ENCODE peak calls at places on chromosomes 12 and 14, in nine cellular contexts. S is ovary, U is neural progenitor cell, O is fibroblast of pulmonary artery, A is breast epithelium, Q is ascending aorta, V is endothelial cell, P is AG10803, Z is bronchial epithelial cell. Y is an unnamed sample.

GRCh38 chr12:22626429-22626828 is 1.5 kb downstream of the ETNK1 start:
- DNase-seq in S (no peak), U (no peak), P (peak; percentile 31), V (no peak), Q (no peak), O (peak; percentile 29), Z (peak; percentile 72), A (no peak), Y (no peak)

GRCh38 chr14:62654641-62655040 is 390.6 kb downstream of the KCNH5 start:
- DNase-seq in V (no peak), A (no peak), Q (no peak), U (no peak), Z (no peak), O (peak; percentile 54), P (no peak), S (no peak), Y (no peak)

GRCh38 chr12:26198742-26199141 is 3.4 kb downstream of the SSPN start:
- DNase-seq in A (no peak), O (peak; percentile 60), Z (peak; percentile 48), U (no peak), S (no peak), Q (peak; percentile 74), P (peak; percentile 39), V (no peak), Y (no peak)

GRCh38 chr14:44701563-44702263 is 194.6 kb upstream of the FSCB start:
- DNase-seq in Z (no peak), U (peak; percentile 3), V (no peak), A (no peak), Q (no peak), P (no peak), O (peak; percentile 23), S (no peak), Y (no peak)

GRCh38 chr14:21367582-21368144 is 16.2 kb downstream of the SUPT16H start:
- DNase-seq in O (no peak), U (no peak), A (no peak), V (no peak), S (no peak), Z (no peak), P (no peak), Q (no peak), Y (no peak)

GRCh38 chr14:37051153-37051552 is 121.3 kb downstream of the SLC25A21 start:
- DNase-seq in Z (peak; percentile 62), A (no peak), V (no peak), O (no peak), U (no peak), Q (no peak), P (no peak), S (no peak), Y (no peak)

GRCh38 chr12:70070494-70071007 is 172.7 kb upstream of the CNOT2 start:
- DNase-seq in S (no peak), U (no peak), O (no peak), V (no peak), Z (no peak), P (peak; percentile 73), A (no peak), Q (no peak), Y (no peak)

GRCh38 chr12:4118017-4118510 is 155.5 kb upstream of the CCND2 start:
- DNase-seq in Q (peak; percentile 62), Z (peak; percentile 23), A (no peak), P (peak; percentile 37), O (peak; percentile 49), V (no peak), S (no peak), U (no peak), Y (no peak)

GRCh38 chr14:37230551-37231194 is 32.9 kb downstream of the MIPOL1 start:
- DNase-seq in S (no peak), Q (no peak), Z (peak; percentile 73), U (peak; percentile 84), P (peak; percentile 71), A (no peak), O (peak; percentile 83), V (peak; percentile 10), Y (no peak)

DNA sequence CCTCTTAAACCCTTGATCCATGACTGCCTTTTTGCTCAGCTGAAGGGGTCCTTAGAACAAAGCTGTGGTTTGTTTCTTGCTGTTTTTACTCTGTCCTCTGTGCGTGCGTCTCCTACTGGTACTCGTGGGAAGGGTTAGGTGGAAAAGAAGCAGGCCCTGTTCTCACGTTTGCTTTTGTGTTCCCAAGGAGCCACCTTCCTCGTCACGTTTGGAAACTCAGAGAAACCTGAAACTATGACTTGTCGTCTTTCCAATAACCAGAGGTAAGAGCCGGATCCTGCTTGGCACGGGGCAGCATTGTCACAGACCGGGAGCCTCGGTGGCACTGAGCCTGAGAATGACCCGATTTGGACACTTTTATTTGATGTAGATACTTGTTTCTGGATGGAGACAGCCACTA is 13.1 kb downstream of the ZFYVE21 start:
- DNase-seq in S (no peak), A (no peak), Z (peak; percentile 29), V (no peak), Q (no peak), U (no peak), P (no peak), O (no peak), Y (no peak)
- TF ChIP-seq CTCF in S (no peak), A (peak; percentile 30), Z (peak; percentile 44), V (no peak), Q (no peak), U (no peak), P (no peak), O (no peak), Y (no peak)

DNA sequence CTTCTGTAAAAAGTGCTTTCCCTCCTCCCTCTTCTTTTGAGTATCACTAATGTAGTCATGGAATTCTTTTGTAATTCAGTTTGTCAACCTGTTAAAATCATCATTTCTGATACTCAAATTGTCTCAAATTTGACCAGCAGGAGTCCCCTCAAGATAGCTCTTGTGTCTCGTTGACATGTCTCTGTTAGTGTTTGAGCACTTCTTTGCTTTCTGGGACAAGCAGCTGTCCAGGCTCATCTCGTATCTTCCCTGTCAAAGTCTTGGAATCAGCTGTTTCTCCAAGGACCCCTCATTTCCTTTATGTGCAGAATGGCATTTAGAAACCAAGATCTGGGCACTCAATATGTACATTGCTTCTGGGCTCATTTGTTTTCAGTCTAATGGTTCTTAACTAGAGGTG is 10.7 kb downstream of the CIPC start:
- DNase-seq in U (no peak), O (no peak), S (no peak), A (no peak), Q (no peak), V (no peak), Z (no peak), P (no peak), Y (no peak)
- TF ChIP-seq CTCF in U (no peak), O (no peak), S (no peak), A (no peak), Q (no peak), V (no peak), Z (no peak), P (no peak), Y (no peak)

DNA sequence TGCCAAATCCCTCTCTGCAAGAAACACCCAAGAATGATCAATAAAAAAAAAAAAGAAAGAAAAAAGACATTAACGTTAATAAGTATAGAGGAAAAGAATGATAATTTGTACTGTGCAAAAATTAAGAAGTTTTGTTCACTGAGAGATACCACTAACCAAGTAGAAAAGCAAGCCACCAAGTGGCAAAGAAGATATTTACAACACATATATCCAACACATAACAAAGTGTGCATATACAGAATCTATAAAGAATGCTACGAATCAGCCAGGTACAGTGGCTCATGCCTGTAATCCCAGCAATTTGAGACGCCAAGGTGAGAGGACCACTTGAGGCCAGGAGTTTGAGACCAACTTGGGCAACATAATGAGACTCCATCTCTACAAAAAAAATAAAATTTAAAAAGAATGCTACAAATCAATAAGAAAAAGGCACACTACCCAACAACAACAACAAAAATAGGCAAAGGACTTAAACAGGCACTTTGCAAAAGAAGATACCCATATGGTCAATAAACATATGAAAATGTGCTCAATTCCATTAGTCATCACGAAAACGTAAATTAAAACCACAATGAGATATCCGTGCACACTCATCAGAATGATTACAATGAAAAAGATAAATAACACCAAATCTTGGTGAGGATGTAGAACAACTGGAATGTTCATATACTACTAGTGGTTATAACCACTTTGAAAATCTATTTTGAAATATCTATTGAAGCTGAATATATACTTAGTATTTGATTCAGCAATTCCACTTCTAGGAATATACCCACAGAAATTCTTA is 19.8 kb downstream of the GALNT4 start:
- DNase-seq in Z (no peak), P (no peak), O (peak; percentile 50), A (no peak), U (no peak), Q (no peak), V (no peak), S (no peak), Y (no peak)
- TF ChIP-seq CTCF in Z (no peak), P (peak; percentile 9), O (peak; percentile 13), A (no peak), U (no peak), Q (no peak), V (no peak), S (no peak), Y (no peak)

GRCh38 chr14:69056389-69056788 is 77.3 kb upstream of the ACTN1 start:
- DNase-seq in S (no peak), Z (no peak), V (no peak), O (no peak), U (no peak), P (peak; percentile 76), Q (no peak), A (no peak), Y (no peak)
- TF ChIP-seq CTCF in S (no peak), Z (peak; percentile 31), V (no peak), O (no peak), U (no peak), P (peak; percentile 12), Q (no peak), A (no peak), Y (no peak)

GRCh38 chr14:48537600-48537999 is 862.2 kb upstream of the MDGA2 start:
- DNase-seq in U (no peak), P (no peak), O (no peak), A (no peak), S (no peak), Z (no peak), V (no peak), Q (no peak), Y (no peak)

GRCh38 chr14:48536318-48536717 is 860.9 kb upstream of the MDGA2 start:
- DNase-seq in P (no peak), U (peak; percentile 66), O (no peak), S (no peak), V (peak; percentile 13), A (no peak), Z (no peak), Q (no peak), Y (no peak)
- TF ChIP-seq CTCF in P (no peak), U (peak; percentile 54), O (no peak), S (no peak), V (no peak), A (no peak), Z (no peak), Q (no peak), Y (no peak)

DNA sequence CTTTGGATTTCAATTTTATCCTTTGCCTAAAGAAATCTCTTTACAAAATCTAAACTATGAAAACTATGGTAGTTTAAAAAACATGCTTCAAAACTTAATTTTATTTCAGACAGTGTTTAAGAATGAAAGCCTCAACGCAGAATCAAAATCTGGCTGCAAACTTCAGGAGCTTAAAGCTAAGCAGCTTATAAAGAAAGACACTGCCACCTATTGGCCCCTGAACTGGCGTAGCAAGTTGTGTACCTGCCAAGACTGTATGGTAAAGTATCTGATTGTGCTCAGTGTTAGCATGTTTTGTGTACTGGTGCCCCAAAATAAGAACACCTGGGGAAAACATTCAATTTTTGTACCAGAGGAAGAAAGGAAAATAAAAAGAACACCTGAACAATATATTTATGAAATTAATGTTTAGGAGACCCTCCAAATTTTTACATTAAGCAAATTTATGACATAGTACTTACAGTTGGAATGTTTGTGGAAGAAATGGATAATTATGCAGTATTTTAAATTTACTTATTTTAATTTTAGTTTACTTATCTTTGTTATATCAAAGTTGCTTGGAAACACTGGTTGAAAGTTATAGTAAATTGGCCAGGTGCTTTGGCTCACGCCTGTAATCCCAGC is 12.2 kb downstream of the UBR7 start:
- DNase-seq in S (no peak), A (no peak), P (peak; percentile 67), U (peak; percentile 76), V (no peak), Q (no peak), Z (peak; percentile 71), O (peak; percentile 78), Y (no peak)
- TF ChIP-seq CTCF in S (no peak), A (no peak), P (peak; percentile 57), U (peak; percentile 71), V (no peak), Q (peak; percentile 29), Z (peak; percentile 72), O (peak; percentile 73), Y (no peak)